ENCODE peak calls at places on chromosomes 7 and 10, in four cellular contexts. E is HCT116, S is adrenal gland, M is ovary. P is an unnamed sample.
A peak's percentile ranks its signal among the peaks of the same experiment; 100 is the strongest.

GRCh38 chr7:74503061-74503460 is 49.4 kb downstream of the GTF2IRD1 start:
- DNase-seq in E (no peak), M (no peak), S (peak; percentile 20), P (no peak)

GRCh38 chr7:26070290-26070689 is 81.7 kb upstream of the NFE2L3 start:
- DNase-seq in S (no peak), M (no peak), E (no peak), P (no peak)

GRCh38 chr10:24382979-24383663 is 174.2 kb downstream of the KIAA1217 start:
- DNase-seq in E (no peak), S (no peak), M (no peak), P (peak; percentile 63)

GRCh38 chr10:78981257-78981969 is 87.4 kb upstream of the ZMIZ1 start:
- DNase-seq in M (no peak), S (no peak), E (no peak), P (no peak)

GRCh38 chr10:23496727-23497126 is 57.9 kb downstream of the OTUD1 start:
- DNase-seq in E (no peak), S (no peak), M (no peak), P (no peak)

GRCh38 chr7:19491821-19492452 is 216.9 kb downstream of the POLR1F start:
- DNase-seq in M (no peak), E (peak; percentile 28), S (peak; percentile 8), P (no peak)

GRCh38 chr7:19098510-19098909 is 18.9 kb downstream of the TWIST1 start:
- DNase-seq in M (no peak), S (no peak), E (no peak), P (no peak)

GRCh38 chr7:11786186-11786585 is 45.8 kb downstream of the THSD7A start:
- DNase-seq in E (no peak), M (no peak), S (no peak), P (no peak)

GRCh38 chr7:155950898-155951553 is 138.8 kb upstream of the SHH start:
- DNase-seq in M (no peak), S (peak; percentile 36), E (no peak), P (no peak)

GRCh38 chr7:34357068-34357467 is 300.9 kb upstream of the NPSR1 start:
- DNase-seq in E (no peak), M (no peak), S (no peak), P (no peak)

GRCh38 chr7:158861004-158861787 is 4.8 kb downstream of the DYNC2I1 start:
- DNase-seq in M (no peak), S (no peak), E (no peak), P (no peak)

GRCh38 chr10:16950686-16951681 is 133.8 kb upstream of the RSU1 start:
- DNase-seq in E (peak; percentile 4), S (no peak), M (no peak), P (no peak)

GRCh38 chr7:20219446-20220292 is 2.5 kb upstream of the MACC1 start:
- DNase-seq in S (peak; percentile 65), M (no peak), E (no peak), P (peak; percentile 61)

GRCh38 chr7:134593530-134594392 is 44.9 kb downstream of the AKR1B15 start:
- DNase-seq in M (peak; percentile 72), S (peak; percentile 94), E (no peak), P (peak; percentile 61)

GRCh38 chr7:4958477-4959301 is at the start of gene MMD2:
- DNase-seq in S (no peak), M (no peak), E (no peak), P (no peak)

GRCh38 chr10:97278491-97278989 is 13.9 kb downstream of the ARHGAP19 start:
- DNase-seq in M (no peak), E (peak; percentile 33), S (no peak), P (no peak)

GRCh38 chr10:118850418-118851061 is 95.8 kb upstream of the CACUL1 start:
- DNase-seq in E (peak; percentile 88), S (peak; percentile 91), M (peak; percentile 28), P (peak; percentile 67)

GRCh38 chr7:99128076-99128950 is 15.6 kb downstream of the SMURF1 start:
- DNase-seq in S (no peak), E (no peak), M (no peak), P (no peak)

GRCh38 chr7:142528608-142529408 is 220.5 kb upstream of the PRSS1 start:
- DNase-seq in M (no peak), S (no peak), E (no peak), P (no peak)
- TF ChIP-seq CTCF in M (no peak), S (no peak), E (no peak), P (no peak)

GRCh38 chr7:151161757-151162156 is 5.7 kb downstream of the GBX1 start:
- DNase-seq in S (no peak), E (no peak), M (no peak), P (no peak)
- H3K27me3 ChIP-seq in S (peaks cover 26% of the 10 kb centered on the region), E (no peaks in the 10 kb centered on the region), M (peaks cover 3% of the 10 kb centered on the region), P (no peaks in the 10 kb centered on the region)

GRCh38 chr7:151838861-151839381 is 38.0 kb downstream of the PRKAG2 start:
- DNase-seq in S (peak; percentile 40), E (no peak), M (no peak), P (peak; percentile 68)
- H3K4me3 ChIP-seq in S (no peak overlapping the region), E (no peak overlapping the region), M (no peak overlapping the region), P (no peak overlapping the region)

GRCh38 chr7:151696738-151697514 is 177.2 kb upstream of the RHEB start:
- DNase-seq in M (no peak), E (no peak), S (no peak), P (no peak)
- TF ChIP-seq CTCF in M (no peak), E (peak; percentile 13), S (no peak), P (no peak)

GRCh38 chr10:70942125-70942524 is 53.8 kb upstream of the PCBD1 start:
- DNase-seq in E (no peak), M (no peak), S (no peak), P (no peak)
- H3K27me3 ChIP-seq in E (peaks cover 4% of the 10 kb centered on the region), M (no peaks in the 10 kb centered on the region), S (no peaks in the 10 kb centered on the region), P (no peaks in the 10 kb centered on the region)

GRCh38 chr7:47990592-47990991 is 11.2 kb upstream of the HUS1 start:
- DNase-seq in M (no peak), E (no peak), S (no peak), P (no peak)

GRCh38 chr7:47991270-47991669 is 11.9 kb upstream of the HUS1 start:
- DNase-seq in M (no peak), E (no peak), S (no peak), P (no peak)

GRCh38 chr7:47988496-47989386 is 9.3 kb upstream of the HUS1 start:
- DNase-seq in M (no peak), E (no peak), S (no peak), P (no peak)

GRCh38 chr7:47991741-47992311 is 12.4 kb upstream of the HUS1 start:
- DNase-seq in S (peak; percentile 79), E (no peak), M (peak; percentile 64), P (peak; percentile 85)

GRCh38 chr7:47992446-47992845 is 13.0 kb upstream of the HUS1 start:
- DNase-seq in M (no peak), E (no peak), S (no peak), P (no peak)
- H3K4me3 ChIP-seq in M (no peak overlapping the region), E (no peak overlapping the region), S (peak overlapping the region; percentile 74), P (peak overlapping the region; percentile 61)

GRCh38 chr10:116118851-116119250 is 154.2 kb downstream of the GFRA1 start:
- DNase-seq in M (no peak), E (no peak), S (no peak), P (no peak)

GRCh38 chr10:116124777-116125176 is 148.2 kb downstream of the GFRA1 start:
- DNase-seq in M (no peak), S (no peak), E (no peak), P (no peak)

GRCh38 chr10:116122126-116122525 is 150.9 kb downstream of the GFRA1 start:
- DNase-seq in S (no peak), M (no peak), E (no peak), P (no peak)

GRCh38 chr10:116122664-116123063 is 150.3 kb downstream of the GFRA1 start:
- DNase-seq in M (no peak), E (no peak), S (no peak), P (no peak)

GRCh38 chr10:116120688-116121087 is 152.3 kb downstream of the GFRA1 start:
- DNase-seq in S (no peak), M (no peak), E (no peak), P (no peak)
- TF ChIP-seq CTCF in S (no peak), M (no peak), E (peak; percentile 63), P (no peak)

DNA sequence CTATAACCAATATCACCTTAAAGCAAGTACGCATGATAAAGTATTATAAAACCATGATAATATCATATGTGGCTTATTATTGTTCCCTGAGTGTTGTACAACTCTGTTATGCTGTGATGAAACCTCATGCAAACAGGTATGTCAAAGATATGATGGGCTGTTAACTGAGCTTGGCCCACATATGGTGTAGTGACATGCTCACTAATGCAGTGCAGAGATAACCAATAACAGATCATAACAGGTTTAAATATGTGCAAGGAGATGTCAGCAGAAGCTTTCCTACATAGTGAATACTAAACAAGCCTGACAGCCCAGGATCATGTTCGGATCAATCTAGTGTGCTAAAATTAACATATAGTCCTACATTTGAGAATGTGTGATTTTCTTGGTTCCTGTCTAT is 9.6 kb downstream of the CFTR start:
- DNase-seq in E (no peak), S (no peak), M (no peak), P (no peak)
- H3K27me3 ChIP-seq in E (no peaks in the 10 kb centered on the region), S (no peaks in the 10 kb centered on the region), M (no peaks in the 10 kb centered on the region), P (no peaks in the 10 kb centered on the region)

DNA sequence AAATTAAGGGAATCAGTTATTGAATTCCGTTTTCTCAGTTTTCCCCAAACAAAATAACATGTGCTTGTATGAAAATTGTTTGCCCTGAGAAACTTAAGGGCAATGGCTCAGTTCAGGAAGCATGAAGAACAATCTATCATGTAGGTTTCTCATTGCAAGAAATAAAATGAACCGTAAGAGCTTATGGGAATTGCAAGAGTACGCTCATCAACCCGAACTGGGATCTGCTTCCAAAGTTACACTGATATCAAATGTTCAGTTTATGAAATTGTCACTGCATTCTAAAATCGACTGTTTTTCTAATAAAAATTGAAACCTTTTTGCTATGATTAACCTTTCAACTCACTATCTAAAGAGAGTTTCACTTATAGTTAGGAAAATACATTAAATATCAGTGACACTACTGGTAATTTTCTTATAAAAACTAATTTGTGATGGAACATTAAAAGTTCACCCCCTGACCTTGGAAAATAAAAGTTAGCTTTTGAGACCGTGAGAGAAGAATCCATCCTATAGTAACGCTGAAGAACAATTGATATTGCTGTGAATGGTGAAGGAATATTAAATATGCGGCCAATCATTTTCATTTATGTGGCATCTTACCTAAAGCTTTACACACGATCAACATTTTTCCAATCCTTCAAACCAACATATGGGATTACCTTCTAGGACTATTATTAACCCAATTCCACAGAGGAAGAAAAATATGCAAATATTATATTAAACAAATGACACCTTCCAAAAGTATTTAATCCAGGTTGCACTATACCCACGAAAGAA is 2.3 kb downstream of the MEOX2 start:
- DNase-seq in M (no peak), E (no peak), S (no peak), P (no peak)
- H3K4me3 ChIP-seq in M (no peak overlapping the region), E (no peak overlapping the region), S (no peak overlapping the region), P (peak overlapping the region; percentile 71)

GRCh38 chr10:100100651-100101525 is 19.2 kb upstream of the CPN1 start:
- DNase-seq in E (peak; percentile 29), M (no peak), S (no peak), P (no peak)
- TF ChIP-seq CTCF in E (peak; percentile 54), M (no peak), S (no peak), P (no peak)

P was measured in psoas muscle.